ENCODE peak calls at places on chromosomes 3 and 15, in nine cellular contexts. Z is testis, H is PC-9, Q is lower lobe of right lung, O is BJ, L is B cell, S is fibroblast of lung, Y is cardiac fibroblast, G is stomach. X is an unnamed sample.

GRCh38 chr3:125123455-125123854 is 67.7 kb upstream of the HEG1 start:
- DNase-seq in O (no peak), Z (no peak), G (no peak), S (no peak), Q (no peak), Y (no peak), H (no peak), L (no peak), X (no peak)

GRCh38 chr3:165778456-165778855 is 58.8 kb downstream of the BCHE start:
- DNase-seq in S (no peak), Y (no peak), L (no peak), G (no peak), Q (no peak), Z (no peak), H (no peak), O (no peak), X (no peak)

GRCh38 chr15:50186752-50187151 is 4.8 kb downstream of the SLC27A2 start:
- DNase-seq in S (no peak), Q (no peak), L (no peak), G (no peak), Y (no peak), Z (no peak), H (no peak), O (no peak), X (no peak)

GRCh38 chr15:40754574-40754882 is 526 bp downstream of the RMDN3 start:
- DNase-seq in L (no peak), G (peak), Q (no peak), Z (no peak), O (no peak), S (no peak), Y (no peak), H (peak), X (peak)

GRCh38 chr15:75661041-75661778 is 13.5 kb downstream of the SNX33 start:
- DNase-seq in L (no peak), O (peak), H (peak), Z (peak), Q (peak), G (peak), S (peak), Y (peak), X (peak)

GRCh38 chr15:74312445-74313007 is 54.9 kb downstream of the CYP11A1 start:
- DNase-seq in S (no peak), Y (no peak), G (no peak), Q (no peak), Z (no peak), O (no peak), L (no peak), H (no peak), X (no peak)

GRCh38 chr3:192260611-192261010 is 466.7 kb downstream of the FGF12 start:
- DNase-seq in H (no peak), L (no peak), S (no peak), Y (peak), Q (no peak), O (no peak), G (no peak), Z (no peak), X (no peak)

GRCh38 chr3:42411429-42411828 is 1.0 kb upstream of the LYZL4 start:
- DNase-seq in S (no peak), Z (no peak), H (no peak), L (no peak), Y (no peak), O (no peak), G (no peak), Q (no peak), X (no peak)

GRCh38 chr15:52620496-52620895 is 51.7 kb upstream of the ARPP19 start:
- DNase-seq in L (no peak), Y (no peak), G (no peak), Z (no peak), S (no peak), H (no peak), O (no peak), Q (no peak), X (no peak)

GRCh38 chr3:62007036-62007435 is 366.3 kb downstream of the FEZF2 start:
- DNase-seq in Z (no peak), O (peak), H (no peak), S (peak), Q (no peak), Y (peak), G (no peak), L (no peak), X (no peak)

GRCh38 chr15:47822066-47822465 is 104.8 kb downstream of the SEMA6D start:
- DNase-seq in O (no peak), G (no peak), S (no peak), Y (no peak), H (no peak), L (no peak), Z (no peak), Q (no peak), X (no peak)

GRCh38 chr15:80272987-80273386 is 21.0 kb upstream of the CTXND1 start:
- DNase-seq in H (no peak), Y (no peak), G (no peak), Q (no peak), Z (no peak), L (no peak), O (no peak), S (no peak), X (no peak)

GRCh38 chr3:122232485-122232884 is 49.0 kb downstream of the CASR start:
- DNase-seq in S (no peak), H (no peak), L (no peak), G (no peak), Z (no peak), O (no peak), Y (no peak), Q (no peak), X (no peak)

GRCh38 chr3:122234117-122234516 is 50.6 kb downstream of the CASR start:
- DNase-seq in O (no peak), G (no peak), S (no peak), Z (no peak), Q (no peak), Y (no peak), L (no peak), H (no peak), X (no peak)

GRCh38 chr3:122231781-122232180 is 48.3 kb downstream of the CASR start:
- DNase-seq in Y (no peak), G (no peak), L (no peak), H (no peak), Z (no peak), O (no peak), S (no peak), Q (no peak), X (no peak)

GRCh38 chr3:122233109-122233952 is 49.9 kb downstream of the CASR start:
- DNase-seq in G (no peak), L (peak), S (no peak), H (no peak), O (no peak), Z (peak), Y (no peak), Q (peak), X (no peak)

GRCh38 chr3:122235147-122235546 is 51.7 kb downstream of the CASR start:
- DNase-seq in L (no peak), H (no peak), Q (no peak), G (no peak), S (no peak), Z (no peak), Y (no peak), O (no peak), X (no peak)
- TF ChIP-seq CTCF in L (no peak), H (no peak), Q (no peak), G (no peak), S (no peak), Z (no peak), Y (no peak), O (no peak), X (no peak)

GRCh38 chr15:25783607-25784131 is 79.5 kb downstream of the ATP10A start:
- DNase-seq in Q (no peak), Z (peak), H (no peak), L (no peak), S (peak), Y (peak), O (no peak), G (no peak), X (no peak)
- TF ChIP-seq CTCF in Q (no peak), Z (peak), H (peak), L (no peak), S (peak), Y (peak), O (peak), G (no peak), X (no peak)

GRCh38 chr3:195203631-195204030 is 67.3 kb downstream of the XXYLT1 start:
- DNase-seq in L (no peak), S (no peak), O (no peak), Y (no peak), G (peak), Q (no peak), Z (peak), H (no peak), X (no peak)
- TF ChIP-seq CTCF in L (no peak), S (no peak), O (no peak), Y (no peak), G (no peak), Q (no peak), Z (no peak), H (no peak), X (no peak)

GRCh38 chr3:100910986-100911385 is 82.2 kb downstream of the ABI3BP start:
- DNase-seq in L (no peak), O (no peak), Y (no peak), Z (no peak), H (no peak), S (no peak), G (no peak), Q (no peak), X (no peak)

GRCh38 chr3:100911956-100912355 is 81.3 kb downstream of the ABI3BP start:
- DNase-seq in H (no peak), O (no peak), Y (no peak), S (no peak), L (no peak), G (no peak), Z (no peak), Q (no peak), X (no peak)

GRCh38 chr3:100913870-100914654 is 79.2 kb downstream of the ABI3BP start:
- DNase-seq in L (no peak), Y (peak), Q (no peak), O (no peak), G (no peak), Z (peak), S (no peak), H (no peak), X (no peak)

GRCh38 chr3:100912571-100912970 is 80.7 kb downstream of the ABI3BP start:
- DNase-seq in S (no peak), Y (no peak), O (no peak), G (no peak), H (no peak), Q (no peak), L (no peak), Z (no peak), X (no peak)

GRCh38 chr3:100912976-100913375 is 80.2 kb downstream of the ABI3BP start:
- DNase-seq in G (no peak), H (no peak), Z (no peak), S (no peak), O (no peak), Y (no peak), Q (no peak), L (no peak), X (no peak)
- TF ChIP-seq CTCF in G (no peak), H (no peak), Z (no peak), S (no peak), O (no peak), Y (no peak), Q (no peak), L (no peak), X (no peak)

DNA sequence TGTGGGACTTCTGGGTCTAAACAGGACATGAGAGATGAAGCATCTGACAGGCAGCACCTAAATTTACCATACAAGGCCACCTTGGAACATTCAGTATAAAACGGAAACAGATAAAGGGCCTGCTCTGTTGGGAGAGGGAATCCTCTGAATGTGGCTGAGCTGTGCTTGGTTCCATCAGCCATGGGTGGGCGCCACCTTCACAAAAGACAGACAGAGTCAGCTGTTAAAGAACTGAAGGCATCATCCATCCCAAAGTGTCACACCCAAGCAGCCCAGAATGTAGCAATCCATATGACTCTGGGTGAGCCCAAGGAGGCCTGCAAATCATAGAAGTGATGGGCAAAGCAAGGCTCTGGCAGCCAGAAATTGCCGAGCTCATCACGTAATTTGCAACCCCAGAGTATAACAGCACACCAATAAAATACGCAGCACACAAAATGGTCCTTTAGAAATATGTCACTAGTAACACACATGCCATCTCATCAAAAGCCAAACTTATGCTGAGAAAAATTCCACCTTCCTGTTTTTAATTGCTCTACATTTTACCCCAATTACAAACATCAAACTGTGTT is 24.8 kb upstream of the RBP1 start:
- DNase-seq in Y (peak), S (peak), Q (no peak), L (no peak), G (no peak), Z (peak), H (no peak), O (no peak), X (peak)
- TF ChIP-seq CTCF in Y (peak), S (no peak), Q (peak), L (no peak), G (no peak), Z (no peak), H (peak), O (no peak), X (no peak)

DNA sequence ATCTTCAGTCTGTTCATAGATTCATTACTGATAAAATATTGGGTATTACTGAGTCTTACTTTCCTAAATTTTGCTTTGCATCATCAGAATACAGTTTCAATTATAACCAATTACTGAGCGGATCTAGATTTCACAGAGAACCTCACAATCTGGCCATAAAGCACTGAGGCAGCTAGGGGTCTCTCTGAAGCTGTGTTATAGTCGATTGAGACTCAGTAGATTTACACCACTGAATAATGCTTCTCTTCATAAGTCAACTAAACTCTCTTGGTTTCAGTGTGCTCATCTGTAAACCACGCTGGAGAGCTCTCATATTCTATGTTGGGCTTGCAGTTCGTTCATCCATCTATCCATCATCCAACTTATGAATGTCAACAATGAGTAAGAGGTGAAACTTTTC is 180.6 kb downstream of the GREM1 start:
- DNase-seq in L (no peak), G (no peak), S (no peak), O (no peak), Z (no peak), H (no peak), Q (no peak), Y (no peak), X (no peak)
- TF ChIP-seq CTCF in L (no peak), G (no peak), S (no peak), O (no peak), Z (no peak), H (no peak), Q (no peak), Y (no peak), X (no peak)

GRCh38 chr3:10744098-10744465 is 71.9 kb upstream of the SLC6A11 start:
- DNase-seq in O (no peak), Y (no peak), L (no peak), G (no peak), Q (no peak), S (no peak), H (peak), Z (no peak), X (peak)
- TF ChIP-seq CTCF in O (no peak), Y (no peak), L (no peak), G (no peak), Q (no peak), S (no peak), H (peak), Z (no peak), X (no peak)

DNA sequence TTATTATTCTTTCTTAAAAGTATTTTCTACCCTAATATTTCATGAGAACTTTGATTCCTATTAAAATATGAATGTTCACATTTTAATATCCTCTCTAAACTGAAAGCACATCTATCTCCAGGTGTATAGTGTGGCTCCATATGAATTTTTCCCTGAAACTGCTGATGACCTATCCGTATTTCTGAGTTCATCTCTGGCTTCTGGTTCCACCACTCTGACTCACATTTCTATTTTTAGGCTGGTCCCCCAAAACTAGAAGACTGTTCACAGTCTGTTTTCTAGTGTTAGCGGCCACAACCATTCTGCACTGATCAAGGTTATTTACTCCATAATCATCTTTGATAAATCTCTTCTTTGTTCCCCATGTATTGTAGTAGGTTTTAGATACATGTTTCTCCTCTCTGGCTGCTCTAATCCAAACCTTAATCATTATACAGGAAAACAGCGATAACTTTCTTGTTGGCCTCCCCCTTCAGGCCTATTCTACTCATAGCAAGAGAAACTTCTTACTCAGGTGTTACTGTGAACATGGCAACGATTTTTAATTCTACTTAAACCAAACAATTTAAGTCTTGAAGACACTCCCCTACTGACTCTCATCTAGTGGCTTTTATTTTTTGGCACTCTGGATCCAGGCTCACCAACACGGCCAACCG is 12.8 kb downstream of the ADPGK start:
- DNase-seq in Q (no peak), O (no peak), G (no peak), Z (no peak), Y (no peak), H (no peak), L (no peak), S (no peak), X (no peak)
- TF ChIP-seq CTCF in Q (no peak), O (peak), G (no peak), Z (no peak), Y (peak), H (peak), L (peak), S (no peak), X (no peak)